ENCODE peak calls at places on chromosomes 13 and 19, in four cellular contexts. One of them, this sample, is unnamed. For H3K36me3, the result is how much of the 10 kb centered on the place peaks cover.

GRCh38 chr13:110396476-110396875 is 89.4 kb downstream of the COL4A2 start:
- DNase-seq in IMR-90: no peak
- DNase-seq in astrocyte: no peak
- DNase-seq in GM12878: no peak
- DNase-seq in this sample: no peak

GRCh38 chr19:40598121-40598917 is 2.9 kb upstream of the LTBP4 start:
- DNase-seq in IMR-90: peak
- DNase-seq in astrocyte: peak
- DNase-seq in GM12878: no peak
- DNase-seq in this sample: peak

GRCh38 chr13:98534821-98535220 is 42.1 kb downstream of the STK24 start:
- DNase-seq in IMR-90: no peak
- DNase-seq in astrocyte: no peak
- DNase-seq in GM12878: no peak
- DNase-seq in this sample: no peak

GRCh38 chr13:35600137-35600536 is 123.6 kb upstream of the MAB21L1 start:
- DNase-seq in IMR-90: peak
- DNase-seq in astrocyte: peak
- DNase-seq in GM12878: no peak
- DNase-seq in this sample: no peak

GRCh38 chr19:44280916-44281315 is 21.2 kb downstream of the ZNF233 start:
- DNase-seq in IMR-90: no peak
- DNase-seq in astrocyte: no peak
- DNase-seq in GM12878: no peak
- DNase-seq in this sample: no peak

GRCh38 chr13:58879114-58879513 is 1247.6 kb downstream of the PCDH17 start:
- DNase-seq in IMR-90: no peak
- DNase-seq in astrocyte: no peak
- DNase-seq in GM12878: no peak
- DNase-seq in this sample: no peak

GRCh38 chr19:44682807-44683206 is 11.5 kb downstream of the CEACAM19 start:
- DNase-seq in IMR-90: no peak
- DNase-seq in astrocyte: no peak
- DNase-seq in GM12878: no peak
- DNase-seq in this sample: no peak

GRCh38 chr19:50325310-50326100 is 3.7 kb downstream of the KCNC3 start:
- DNase-seq in IMR-90: peak
- DNase-seq in astrocyte: no peak
- DNase-seq in GM12878: no peak
- DNase-seq in this sample: peak

GRCh38 chr19:1968279-1969175 is 27.6 kb downstream of the CSNK1G2 start:
- DNase-seq in IMR-90: no peak
- DNase-seq in astrocyte: no peak
- DNase-seq in GM12878: no peak
- DNase-seq in this sample: no peak

GRCh38 chr13:30735025-30735967 is at the start of gene ALOX5AP:
- DNase-seq in IMR-90: no peak
- DNase-seq in astrocyte: no peak
- DNase-seq in GM12878: peak
- DNase-seq in this sample: peak
- H3K9ac ChIP-seq in IMR-90: no peak
- H3K9ac ChIP-seq in astrocyte: no peak
- H3K9ac ChIP-seq in GM12878: peak
- H3K9ac ChIP-seq in this sample: peak

GRCh38 chr13:39959497-39959896 is 304.0 kb downstream of the COG6 start:
- DNase-seq in IMR-90: no peak
- DNase-seq in astrocyte: no peak
- DNase-seq in GM12878: no peak
- DNase-seq in this sample: no peak

GRCh38 chr13:39963612-39964011 is 308.1 kb downstream of the COG6 start:
- DNase-seq in IMR-90: no peak
- DNase-seq in astrocyte: no peak
- DNase-seq in GM12878: no peak
- DNase-seq in this sample: no peak

GRCh38 chr13:39957868-39958676 is 302.6 kb downstream of the COG6 start:
- DNase-seq in IMR-90: no peak
- DNase-seq in astrocyte: no peak
- DNase-seq in GM12878: no peak
- DNase-seq in this sample: no peak

GRCh38 chr13:39961036-39961435 is 305.6 kb downstream of the COG6 start:
- DNase-seq in IMR-90: no peak
- DNase-seq in astrocyte: no peak
- DNase-seq in GM12878: no peak
- DNase-seq in this sample: no peak

GRCh38 chr13:39960206-39960605 is 304.7 kb downstream of the COG6 start:
- DNase-seq in IMR-90: no peak
- DNase-seq in astrocyte: no peak
- DNase-seq in GM12878: no peak
- DNase-seq in this sample: no peak
- H3K36me3 ChIP-seq in IMR-90: under half
- H3K36me3 ChIP-seq in astrocyte: under half
- H3K36me3 ChIP-seq in GM12878: under half
- H3K36me3 ChIP-seq in this sample: under half

DNA sequence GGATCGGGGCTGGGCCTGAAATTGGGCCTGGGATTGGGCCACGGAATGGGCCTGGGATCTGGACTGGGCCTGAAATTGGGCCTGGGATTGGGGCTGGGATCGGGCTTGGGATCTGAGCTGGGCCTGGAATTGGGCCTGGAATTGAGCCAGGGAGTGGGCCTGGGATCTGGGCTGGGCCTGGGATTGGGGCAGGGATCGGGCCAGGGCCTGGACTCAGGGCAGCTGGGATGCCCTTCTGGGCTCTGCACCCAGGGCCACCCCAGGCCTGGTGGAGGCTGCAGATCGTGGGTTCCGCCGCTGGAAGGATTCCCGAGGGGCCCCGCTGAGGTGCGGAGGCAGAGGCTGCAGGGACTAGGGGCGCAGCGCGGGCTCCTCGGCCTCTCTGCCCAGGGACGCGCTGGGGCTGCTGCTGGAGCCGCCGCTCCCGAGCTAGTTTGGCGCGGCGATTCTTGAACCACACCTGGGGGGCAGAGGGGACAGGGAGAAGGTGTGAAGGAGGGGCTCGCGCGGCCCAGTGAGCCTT is 1.8 kb downstream of the TPRX1 start:
- DNase-seq in IMR-90: no peak
- DNase-seq in astrocyte: no peak
- DNase-seq in GM12878: no peak
- DNase-seq in this sample: no peak
- H3K27ac ChIP-seq in IMR-90: no peak
- H3K27ac ChIP-seq in astrocyte: no peak
- H3K27ac ChIP-seq in GM12878: no peak
- H3K27ac ChIP-seq in this sample: no peak

GRCh38 chr19:18156268-18156667 is 3.3 kb downstream of the PIK3R2 start:
- DNase-seq in IMR-90: no peak
- DNase-seq in astrocyte: no peak
- DNase-seq in GM12878: no peak
- DNase-seq in this sample: no peak
- H3K9ac ChIP-seq in IMR-90: peak
- H3K9ac ChIP-seq in astrocyte: peak
- H3K9ac ChIP-seq in GM12878: no peak
- H3K9ac ChIP-seq in this sample: no peak

GRCh38 chr13:32682740-32683139 is 96.5 kb downstream of the PDS5B start:
- DNase-seq in IMR-90: no peak
- DNase-seq in astrocyte: no peak
- DNase-seq in GM12878: no peak
- DNase-seq in this sample: no peak
- H3K36me3 ChIP-seq in IMR-90: under half
- H3K36me3 ChIP-seq in astrocyte: under half
- H3K36me3 ChIP-seq in GM12878: under half
- H3K36me3 ChIP-seq in this sample: under half

This sample was measured in Karpas-422.